ENCODE peak calls at places on chromosome 18, in four cellular contexts. P is A549, Q is ovary, S is sigmoid colon. B is an unnamed sample.

GRCh38 chr18:63879684-63880083 is 7.8 kb upstream of the SERPINB2 start:
- DNase-seq in P (no peak), Q (no peak), S (no peak), B (no peak)

GRCh38 chr18:25093131-25093530 is 258.8 kb downstream of the ZNF521 start:
- DNase-seq in P (no peak), Q (no peak), S (no peak), B (no peak)

GRCh38 chr18:75041586-75041985 is 167.4 kb downstream of the PTGR3 start:
- DNase-seq in P (peak; percentile 24), Q (no peak), S (no peak), B (peak; percentile 1)

GRCh38 chr18:11726556-11726955 is 37.5 kb downstream of the GNAL start:
- DNase-seq in P (no peak), Q (no peak), S (no peak), B (no peak)

GRCh38 chr18:60950634-60951033 is 382.6 kb upstream of the CDH20 start:
- DNase-seq in P (no peak), Q (no peak), S (no peak), B (no peak)

GRCh38 chr18:21831413-21831831 is 90.8 kb downstream of the MIB1 start:
- DNase-seq in P (no peak), Q (no peak), S (no peak), B (no peak)

GRCh38 chr18:23879126-23879525 is 135.4 kb upstream of the TTC39C start:
- DNase-seq in P (no peak), Q (no peak), S (no peak), B (no peak)

GRCh38 chr18:60649107-60649506 is 276.5 kb upstream of the MC4R start:
- DNase-seq in P (no peak), Q (no peak), S (no peak), B (no peak)

GRCh38 chr18:48541026-48541746 is 2.4 kb downstream of the CTIF start:
- DNase-seq in P (peak; percentile 57), Q (peak; percentile 84), S (peak; percentile 89), B (peak; percentile 48)
- TF ChIP-seq POLR2A in P (no peak), Q (no peak), S (no peak), B (peak; percentile 14)

DNA sequence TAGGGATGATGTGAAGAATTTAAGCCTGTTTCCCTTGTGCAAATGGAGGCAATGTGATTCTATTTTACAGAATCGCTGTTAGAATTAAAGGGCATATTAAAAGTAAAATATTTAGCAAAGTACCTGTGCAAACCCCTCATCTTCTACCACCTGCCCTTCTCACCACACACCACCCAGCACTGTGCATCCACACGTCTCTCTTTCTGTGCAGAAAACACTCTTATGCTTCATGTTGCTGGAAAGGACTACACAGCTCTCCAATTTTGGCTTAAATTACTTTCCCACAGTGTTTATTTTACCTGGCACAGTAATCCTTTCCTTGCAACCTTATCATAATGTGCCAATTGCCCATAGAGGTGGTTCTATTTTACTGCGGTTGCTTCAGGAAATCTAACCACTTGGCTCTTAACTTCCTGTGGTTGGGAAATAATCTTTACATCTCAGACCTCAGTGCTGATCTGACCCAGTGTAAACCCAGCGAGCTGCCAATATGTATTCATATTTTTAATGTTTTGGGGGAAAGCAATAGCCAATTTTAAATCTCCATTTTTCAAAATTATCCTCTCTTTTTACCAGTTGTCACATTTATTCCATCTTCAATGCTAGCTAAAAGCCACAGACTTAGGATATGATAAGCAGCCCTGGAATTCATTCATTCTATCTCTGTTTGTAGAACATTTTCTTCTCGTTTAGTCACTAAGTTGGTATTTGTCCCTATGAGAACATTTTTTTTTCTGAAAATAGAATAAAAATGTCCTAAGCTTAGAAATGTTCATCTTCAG is 250.9 kb downstream of the DSEL start:
- DNase-seq in P (no peak), Q (no peak), S (no peak), B (no peak)
- TF ChIP-seq POLR2A in P (no peak), Q (no peak), S (no peak), B (no peak)

GRCh38 chr18:2587788-2588187 is 16.4 kb downstream of the NDC80 start:
- DNase-seq in P (no peak), Q (no peak), S (no peak), B (no peak)

GRCh38 chr18:2590303-2590702 is 18.9 kb downstream of the NDC80 start:
- DNase-seq in P (no peak), Q (no peak), S (no peak), B (no peak)

GRCh38 chr18:2588666-2589344 is 17.4 kb downstream of the NDC80 start:
- DNase-seq in P (no peak), Q (no peak), S (no peak), B (no peak)

DNA sequence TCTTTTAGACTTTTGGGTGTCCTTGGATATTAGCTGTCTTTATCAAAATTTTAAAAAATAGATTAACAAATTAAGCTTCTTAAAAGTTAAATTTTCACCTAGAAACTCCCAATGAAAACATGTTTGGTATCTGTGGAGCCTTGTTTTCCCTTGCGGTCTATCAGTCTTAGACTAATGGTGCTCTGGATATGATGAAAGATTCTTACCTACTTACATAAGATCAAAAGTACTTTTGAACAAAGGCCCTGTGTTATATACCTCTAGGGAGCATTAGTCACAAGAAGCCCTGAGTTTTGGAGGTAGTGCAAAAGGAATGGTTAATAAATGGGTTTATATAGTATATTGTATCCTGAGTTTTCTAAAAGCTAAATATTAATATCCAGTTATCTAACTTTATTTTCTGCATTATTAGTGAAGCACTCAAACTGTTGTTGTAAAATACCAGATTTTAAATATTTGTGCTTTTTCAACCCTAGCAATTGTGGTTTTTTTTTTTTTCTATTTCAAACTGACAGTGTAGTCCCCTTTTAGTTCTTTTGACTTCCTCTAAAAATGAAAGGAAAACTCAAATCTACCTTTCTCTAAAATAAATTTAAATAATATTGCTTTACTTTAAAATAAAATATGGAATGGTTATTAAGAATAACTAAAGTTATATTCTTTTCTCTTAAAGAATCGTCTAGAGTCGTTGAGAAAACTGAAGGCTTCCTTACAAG is 18.1 kb downstream of the NDC80 start:
- DNase-seq in P (no peak), Q (no peak), S (no peak), B (no peak)
- TF ChIP-seq POLR2A in P (no peak), Q (no peak), S (no peak), B (no peak)

GRCh38 chr18:59268722-59269562 is 4.3 kb downstream of the RAX start:
- DNase-seq in P (peak; percentile 58), Q (no peak), S (no peak), B (no peak)

GRCh38 chr18:59272221-59272888 is 899 bp downstream of the RAX start:
- DNase-seq in P (no peak), Q (no peak), S (no peak), B (no peak)

GRCh38 chr18:59269563-59270214 is 3.6 kb downstream of the RAX start:
- DNase-seq in P (no peak), Q (no peak), S (no peak), B (no peak)

GRCh38 chr18:59271606-59272220 is 1.5 kb downstream of the RAX start:
- DNase-seq in P (no peak), Q (no peak), S (no peak), B (no peak)

GRCh38 chr18:59270689-59271257 is 2.5 kb downstream of the RAX start:
- DNase-seq in P (no peak), Q (no peak), S (no peak), B (no peak)
- TF ChIP-seq POLR2A in P (no peak), Q (no peak), S (no peak), B (no peak)